ENCODE peak calls at places on chromosomes 11 and 22, in eight cellular contexts. D, O, L, G, F, K, X and R are unnamed samples.

GRCh38 chr11:86157797-86158378 is 86.7 kb upstream of the EED start:
- DNase-seq in D (no peak), O (no peak), L (no peak), G (no peak), F (no peak), K (no peak), X (no peak), R (no peak)

GRCh38 chr22:41688365-41689211 is at the start of gene SNU13:
- DNase-seq in D (peak), O (peak), L (peak), G (peak), F (peak), K (peak), X (peak), R (peak)

GRCh38 chr11:58923300-58923788 is 15.9 kb upstream of the GLYATL1 start:
- DNase-seq in D (no peak), O (no peak), L (peak), G (no peak), F (peak), K (peak), X (no peak), R (no peak)

GRCh38 chr11:46247664-46248063 is 29.8 kb upstream of the CREB3L1 start:
- DNase-seq in D (no peak), O (no peak), L (peak), G (peak), F (peak), K (peak), X (peak), R (no peak)

GRCh38 chr22:35124674-35125219 is 58.8 kb downstream of the ISX start:
- DNase-seq in D (no peak), O (no peak), L (no peak), G (no peak), F (no peak), K (no peak), X (no peak), R (no peak)

GRCh38 chr11:129268371-129268770 is 76.2 kb upstream of the ARHGAP32 start:
- DNase-seq in D (no peak), O (no peak), L (no peak), G (no peak), F (no peak), K (no peak), X (no peak), R (no peak)

GRCh38 chr11:75277211-75277805 is 36.7 kb downstream of the TPBGL start:
- DNase-seq in D (no peak), O (no peak), L (no peak), G (no peak), F (no peak), K (no peak), X (no peak), R (peak)

GRCh38 chr11:38384568-38384967 is 1786.5 kb upstream of the RAG2 start:
- DNase-seq in D (no peak), O (no peak), L (no peak), G (no peak), F (no peak), K (no peak), X (no peak), R (no peak)

GRCh38 chr22:28015056-28015445 is 96.0 kb upstream of the PITPNB start:
- DNase-seq in D (no peak), O (no peak), L (no peak), G (no peak), F (no peak), K (no peak), X (no peak), R (no peak)

GRCh38 chr22:37817705-37818311 is 5.4 kb upstream of the GALR3 start:
- DNase-seq in D (peak), O (peak), L (peak), G (peak), F (peak), K (peak), X (peak), R (peak)

GRCh38 chr11:58622344-58622743 is at the start of gene CNTF:
- DNase-seq in D (no peak), O (no peak), L (peak), G (no peak), F (no peak), K (no peak), X (no peak), R (no peak)

GRCh38 chr22:36744413-36744765 is 31.5 kb downstream of the IFT27 start:
- DNase-seq in D (no peak), O (no peak), L (no peak), G (no peak), F (no peak), K (peak), X (no peak), R (no peak)

GRCh38 chr11:107696140-107696539 is 15.7 kb downstream of the SLN start:
- DNase-seq in D (peak), O (no peak), L (peak), G (no peak), F (peak), K (no peak), X (no peak), R (no peak)

GRCh38 chr11:36007127-36007824 is 63.4 kb downstream of the LDLRAD3 start:
- DNase-seq in D (no peak), O (no peak), L (no peak), G (no peak), F (peak), K (no peak), X (no peak), R (no peak)

GRCh38 chr11:2808850-2809847 is 76.4 kb downstream of the CDKN1C start:
- DNase-seq in D (no peak), O (no peak), L (no peak), G (no peak), F (no peak), K (peak), X (no peak), R (peak)

GRCh38 chr11:77270921-77271320 is 30.6 kb downstream of the GDPD4 start:
- DNase-seq in D (no peak), O (no peak), L (no peak), G (no peak), F (no peak), K (no peak), X (no peak), R (no peak)

GRCh38 chr11:123238297-123238696 is 43.2 kb upstream of the CLMP start:
- DNase-seq in D (no peak), O (no peak), L (no peak), G (no peak), F (peak), K (no peak), X (no peak), R (peak)

GRCh38 chr11:118622376-118623290 is 15.2 kb downstream of the PHLDB1 start:
- DNase-seq in D (no peak), O (no peak), L (peak), G (no peak), F (peak), K (no peak), X (no peak), R (no peak)

GRCh38 chr11:36316049-36316448 is 20.0 kb downstream of the PRR5L start:
- DNase-seq in D (no peak), O (no peak), L (no peak), G (no peak), F (no peak), K (no peak), X (no peak), R (no peak)

GRCh38 chr11:8321876-8322275 is 58.2 kb upstream of the LMO1 start:
- DNase-seq in D (no peak), O (no peak), L (no peak), G (no peak), F (no peak), K (no peak), X (no peak), R (no peak)

GRCh38 chr11:36075053-36075452 is 131.2 kb downstream of the LDLRAD3 start:
- DNase-seq in D (peak), O (no peak), L (no peak), G (no peak), F (peak), K (no peak), X (no peak), R (no peak)

GRCh38 chr11:17595526-17596309 is 48.7 kb downstream of the OTOG start:
- DNase-seq in D (no peak), O (no peak), L (no peak), G (no peak), F (no peak), K (peak), X (no peak), R (peak)

GRCh38 chr11:34648036-34648435 is 27.1 kb downstream of the EHF start:
- DNase-seq in D (no peak), O (no peak), L (no peak), G (no peak), F (no peak), K (no peak), X (no peak), R (no peak)

GRCh38 chr11:115613986-115614625 is 109.9 kb upstream of the CADM1 start:
- DNase-seq in D (no peak), O (no peak), L (peak), G (no peak), F (peak), K (no peak), X (no peak), R (no peak)

GRCh38 chr11:14350215-14350614 is 8.8 kb downstream of the RRAS2 start:
- DNase-seq in D (no peak), O (no peak), L (no peak), G (no peak), F (no peak), K (peak), X (no peak), R (no peak)

GRCh38 chr11:119483881-119484371 is 61.0 kb upstream of the THY1 start:
- DNase-seq in D (no peak), O (no peak), L (no peak), G (no peak), F (no peak), K (no peak), X (no peak), R (peak)

GRCh38 chr11:114172055-114172861 is 112.7 kb downstream of the ZBTB16 start:
- DNase-seq in D (no peak), O (no peak), L (no peak), G (no peak), F (no peak), K (no peak), X (no peak), R (no peak)

GRCh38 chr22:20242393-20243175 is 25.5 kb downstream of the RTN4R start:
- DNase-seq in D (no peak), O (no peak), L (no peak), G (no peak), F (no peak), K (no peak), X (no peak), R (no peak)

GRCh38 chr11:33615751-33616150 is 84.9 kb downstream of the C11orf91 start:
- DNase-seq in D (no peak), O (no peak), L (no peak), G (no peak), F (no peak), K (no peak), X (no peak), R (no peak)

GRCh38 chr11:70871881-70872280 is 380.5 kb downstream of the SHANK2 start:
- DNase-seq in D (no peak), O (no peak), L (no peak), G (no peak), F (no peak), K (no peak), X (no peak), R (peak)

GRCh38 chr22:36386351-36386899 is 1.3 kb downstream of the MYH9 start:
- DNase-seq in D (no peak), O (no peak), L (peak), G (no peak), F (no peak), K (no peak), X (peak), R (no peak)

GRCh38 chr11:75593337-75593915 is 31.4 kb downstream of the SERPINH1 start:
- DNase-seq in D (no peak), O (no peak), L (no peak), G (no peak), F (no peak), K (no peak), X (no peak), R (no peak)

GRCh38 chr11:476416-476815 is 26.3 kb downstream of the PTDSS2 start:
- DNase-seq in D (no peak), O (no peak), L (no peak), G (no peak), F (no peak), K (no peak), X (no peak), R (no peak)